ENCODE peak calls at places on chromosomes 13 and 19, in five cellular contexts. One of them, this sample, is unnamed.
A peak's percentile ranks its signal among the peaks of the same experiment; 100 is the strongest.

GRCh38 chr13:74003374-74003773 is 130.8 kb downstream of the KLF12 start:
- DNase-seq in Kasumi-1: no peak
- DNase-seq in Calu3: no peak
- DNase-seq in anterior cingulate cortex: no peak
- DNase-seq in fibroblast of the aortic adventitia: no peak
- DNase-seq in this sample: no peak

GRCh38 chr13:110360598-110360997 is 53.5 kb downstream of the COL4A2 start:
- DNase-seq in Kasumi-1: no peak
- DNase-seq in fibroblast of the aortic adventitia: no peak
- DNase-seq in anterior cingulate cortex: no peak
- DNase-seq in Calu3: no peak
- DNase-seq in this sample: no peak

GRCh38 chr13:99517577-99517976 is 16.3 kb downstream of the TM9SF2 start:
- DNase-seq in Kasumi-1: no peak
- DNase-seq in fibroblast of the aortic adventitia: no peak
- DNase-seq in Calu3: no peak
- DNase-seq in anterior cingulate cortex: no peak
- DNase-seq in this sample: no peak

GRCh38 chr19:45450042-45450380 is 17.8 kb upstream of the FOSB start:
- DNase-seq in Calu3: no peak
- DNase-seq in anterior cingulate cortex: no peak
- DNase-seq in fibroblast of the aortic adventitia: no peak
- DNase-seq in Kasumi-1: peak; percentile 73
- DNase-seq in this sample: no peak

GRCh38 chr19:19866599-19867248 is 1.0 kb downstream of the ZNF253 start:
- DNase-seq in Calu3: peak; percentile 0
- DNase-seq in anterior cingulate cortex: peak; percentile 4
- DNase-seq in Kasumi-1: no peak
- DNase-seq in fibroblast of the aortic adventitia: no peak
- DNase-seq in this sample: peak; percentile 43

GRCh38 chr13:90769387-90769786 is 578.1 kb upstream of the MIR17HG start:
- DNase-seq in Kasumi-1: no peak
- DNase-seq in anterior cingulate cortex: no peak
- DNase-seq in Calu3: no peak
- DNase-seq in fibroblast of the aortic adventitia: no peak
- DNase-seq in this sample: no peak

GRCh38 chr13:108827637-108828036 is 198.2 kb downstream of the MYO16 start:
- DNase-seq in Kasumi-1: no peak
- DNase-seq in Calu3: no peak
- DNase-seq in fibroblast of the aortic adventitia: no peak
- DNase-seq in anterior cingulate cortex: no peak
- DNase-seq in this sample: no peak

GRCh38 chr19:8887364-8887763 is 55.2 kb downstream of the MBD3L1 start:
- DNase-seq in Calu3: no peak
- DNase-seq in Kasumi-1: no peak
- DNase-seq in anterior cingulate cortex: no peak
- DNase-seq in fibroblast of the aortic adventitia: no peak
- DNase-seq in this sample: no peak

GRCh38 chr19:48806818-48807589 is 3.8 kb downstream of the BCAT2 start:
- DNase-seq in Kasumi-1: peak; percentile 47
- DNase-seq in anterior cingulate cortex: peak; percentile 33
- DNase-seq in Calu3: no peak
- DNase-seq in fibroblast of the aortic adventitia: peak; percentile 49
- DNase-seq in this sample: peak; percentile 63

GRCh38 chr13:80962855-80963254 is 621.9 kb upstream of the SPRY2 start:
- DNase-seq in Calu3: no peak
- DNase-seq in Kasumi-1: peak; percentile 2
- DNase-seq in anterior cingulate cortex: no peak
- DNase-seq in fibroblast of the aortic adventitia: no peak
- DNase-seq in this sample: no peak

GRCh38 chr13:70893832-70894231 is 785.6 kb upstream of the KLHL1 start:
- DNase-seq in fibroblast of the aortic adventitia: no peak
- DNase-seq in Calu3: no peak
- DNase-seq in anterior cingulate cortex: no peak
- DNase-seq in Kasumi-1: peak; percentile 56
- DNase-seq in this sample: peak; percentile 67

GRCh38 chr19:53849237-53849676 is 18.4 kb upstream of the MYADM start:
- DNase-seq in Kasumi-1: peak; percentile 69
- DNase-seq in fibroblast of the aortic adventitia: peak; percentile 92
- DNase-seq in Calu3: no peak
- DNase-seq in anterior cingulate cortex: no peak
- DNase-seq in this sample: peak; percentile 55

GRCh38 chr13:23765531-23765930 is 123.7 kb downstream of the MIPEP start:
- DNase-seq in fibroblast of the aortic adventitia: no peak
- DNase-seq in Kasumi-1: no peak
- DNase-seq in anterior cingulate cortex: no peak
- DNase-seq in Calu3: no peak
- DNase-seq in this sample: no peak

GRCh38 chr19:435707-436412 is 25.0 kb downstream of the SHC2 start:
- DNase-seq in fibroblast of the aortic adventitia: no peak
- DNase-seq in anterior cingulate cortex: no peak
- DNase-seq in Kasumi-1: no peak
- DNase-seq in Calu3: no peak
- DNase-seq in this sample: peak; percentile 19

GRCh38 chr19:47693489-47693888 is 19.7 kb upstream of the EHD2 start:
- DNase-seq in Kasumi-1: no peak
- DNase-seq in Calu3: no peak
- DNase-seq in fibroblast of the aortic adventitia: no peak
- DNase-seq in anterior cingulate cortex: no peak
- DNase-seq in this sample: no peak

GRCh38 chr13:101417043-101417406 is 717 bp upstream of the NALCN start:
- DNase-seq in anterior cingulate cortex: no peak
- DNase-seq in fibroblast of the aortic adventitia: peak; percentile 67
- DNase-seq in Kasumi-1: no peak
- DNase-seq in Calu3: no peak
- DNase-seq in this sample: no peak

GRCh38 chr13:46535822-46536221 is 17.1 kb upstream of the LRCH1 start:
- DNase-seq in Kasumi-1: no peak
- DNase-seq in Calu3: no peak
- DNase-seq in fibroblast of the aortic adventitia: no peak
- DNase-seq in anterior cingulate cortex: no peak
- DNase-seq in this sample: no peak

GRCh38 chr19:14073232-14073924 is 792 bp downstream of the MISP3 start:
- DNase-seq in fibroblast of the aortic adventitia: peak; percentile 82
- DNase-seq in Kasumi-1: peak; percentile 68
- DNase-seq in anterior cingulate cortex: peak; percentile 56
- DNase-seq in Calu3: peak; percentile 78
- DNase-seq in this sample: peak; percentile 81

GRCh38 chr13:51585696-51586095 is 1.4 kb downstream of the WDFY2 start:
- DNase-seq in anterior cingulate cortex: no peak
- DNase-seq in fibroblast of the aortic adventitia: peak; percentile 45
- DNase-seq in Kasumi-1: peak; percentile 19
- DNase-seq in Calu3: no peak
- DNase-seq in this sample: peak; percentile 44

GRCh38 chr19:30355586-30355985 is 16.6 kb upstream of the ZNF536 start:
- DNase-seq in anterior cingulate cortex: no peak
- DNase-seq in Calu3: no peak
- DNase-seq in fibroblast of the aortic adventitia: no peak
- DNase-seq in Kasumi-1: no peak
- DNase-seq in this sample: no peak

GRCh38 chr19:5339950-5340636 is 519 bp downstream of the PTPRS start:
- DNase-seq in Calu3: peak; percentile 50
- DNase-seq in fibroblast of the aortic adventitia: no peak
- DNase-seq in anterior cingulate cortex: no peak
- DNase-seq in Kasumi-1: no peak
- DNase-seq in this sample: peak; percentile 32

GRCh38 chr19:45010306-45010705 is 9.0 kb downstream of the RELB start:
- DNase-seq in Kasumi-1: no peak
- DNase-seq in Calu3: no peak
- DNase-seq in anterior cingulate cortex: no peak
- DNase-seq in fibroblast of the aortic adventitia: no peak
- DNase-seq in this sample: no peak

GRCh38 chr13:111282997-111283396 is 37.4 kb upstream of the TEX29 start:
- DNase-seq in fibroblast of the aortic adventitia: no peak
- DNase-seq in Kasumi-1: no peak
- DNase-seq in anterior cingulate cortex: no peak
- DNase-seq in Calu3: no peak
- DNase-seq in this sample: no peak

GRCh38 chr19:2048104-2048958 is 2.7 kb downstream of the MKNK2 start:
- DNase-seq in Calu3: no peak
- DNase-seq in fibroblast of the aortic adventitia: no peak
- DNase-seq in Kasumi-1: no peak
- DNase-seq in anterior cingulate cortex: no peak
- DNase-seq in this sample: no peak